ENCODE peak calls at places on chromosomes 6 and 20, in seven cellular contexts. T is testis, A is GM20000, M is T-helper 1 cell, D is AG10803, G is lower lobe of right lung, B is GM12865. U is an unnamed sample.

GRCh38 chr20:35007413-35007812 is 51.7 kb downstream of the MYH7B start:
- DNase-seq in T (peak), A (no peak), M (no peak), D (no peak), G (no peak), B (no peak), U (no peak)

GRCh38 chr6:141123084-141123483 is 1009.6 kb upstream of the GJE1 start:
- DNase-seq in T (no peak), A (no peak), M (no peak), D (no peak), G (no peak), B (no peak), U (no peak)

GRCh38 chr6:43934183-43934802 is 164.3 kb downstream of the VEGFA start:
- DNase-seq in T (no peak), A (no peak), M (no peak), D (no peak), G (no peak), B (no peak), U (no peak)

GRCh38 chr6:33958208-33958862 is 154.5 kb upstream of the MLN start:
- DNase-seq in T (peak), A (no peak), M (no peak), D (no peak), G (no peak), B (no peak), U (no peak)

GRCh38 chr20:44610313-44610965 is 28.1 kb downstream of the PKIG start:
- DNase-seq in T (no peak), A (no peak), M (no peak), D (no peak), G (no peak), B (peak), U (peak)

GRCh38 chr20:54502179-54502578 is 26.8 kb downstream of the DOK5 start:
- DNase-seq in T (no peak), A (no peak), M (no peak), D (no peak), G (no peak), B (no peak), U (no peak)

GRCh38 chr6:155256122-155256795 is 7.6 kb upstream of the CLDN20 start:
- DNase-seq in T (no peak), A (no peak), M (no peak), D (peak), G (no peak), B (no peak), U (no peak)

GRCh38 chr6:1110164-1110563 is 201.7 kb upstream of the FOXQ1 start:
- DNase-seq in T (no peak), A (no peak), M (no peak), D (no peak), G (no peak), B (no peak), U (no peak)

GRCh38 chr6:159074120-159074684 is 29.4 kb upstream of the TAGAP start:
- DNase-seq in T (peak), A (no peak), M (no peak), D (peak), G (no peak), B (peak), U (no peak)

GRCh38 chr6:105748737-105749161 is 337.4 kb upstream of the PRDM1 start:
- DNase-seq in T (no peak), A (no peak), M (no peak), D (peak), G (peak), B (no peak), U (no peak)

GRCh38 chr6:27091661-27092315 is 155.7 kb upstream of the PRSS16 start:
- DNase-seq in T (peak), A (peak), M (no peak), D (peak), G (no peak), B (peak), U (no peak)

GRCh38 chr6:139891471-139891870 is 517.0 kb upstream of the CITED2 start:
- DNase-seq in T (no peak), A (no peak), M (no peak), D (peak), G (no peak), B (no peak), U (no peak)

GRCh38 chr20:56358600-56359211 is at the start of gene FAM210B:
- DNase-seq in T (peak), A (peak), M (peak), D (peak), G (peak), B (peak), U (peak)

GRCh38 chr6:107344383-107344782 is 115.0 kb downstream of the PDSS2 start:
- DNase-seq in T (no peak), A (no peak), M (no peak), D (no peak), G (no peak), B (no peak), U (no peak)

GRCh38 chr20:50256577-50256976 is 65.9 kb downstream of the CEBPB start:
- DNase-seq in T (no peak), A (no peak), M (no peak), D (no peak), G (peak), B (no peak), U (no peak)

GRCh38 chr6:52574709-52575489 is 2.0 kb downstream of the TRAM2 start:
- DNase-seq in T (peak), A (peak), M (no peak), D (peak), G (peak), B (peak), U (peak)

GRCh38 chr6:259901-260508 is 32.3 kb upstream of the DUSP22 start:
- DNase-seq in T (no peak), A (peak), M (no peak), D (no peak), G (no peak), B (peak), U (no peak)

GRCh38 chr6:53573299-53573698 is 28.4 kb upstream of the GCLC start:
- DNase-seq in T (peak), A (no peak), M (no peak), D (no peak), G (no peak), B (no peak), U (no peak)

GRCh38 chr6:125827788-125828313 is 37.1 kb downstream of the NCOA7 start:
- DNase-seq in T (no peak), A (no peak), M (no peak), D (no peak), G (no peak), B (no peak), U (no peak)